ENCODE peak calls at places on chromosomes 13 and 19, in four cellular contexts. O is osteoblast, Z is OCI-LY7, V is cardiac muscle cell. I is an unnamed sample.
A peak's percentile ranks its signal among the peaks of the same experiment; 100 is the strongest.

GRCh38 chr19:30711296-30711695 is 339.1 kb downstream of the ZNF536 start:
- DNase-seq in Z (no peak), O (no peak), V (no peak), I (no peak)

GRCh38 chr13:45040626-45041025 is 51.3 kb downstream of the GPALPP1 start:
- DNase-seq in O (no peak), V (no peak), Z (no peak), I (no peak)

GRCh38 chr19:46495789-46496099 is at the start of gene PNMA8B:
- DNase-seq in O (peak; percentile 93), V (peak; percentile 71), Z (peak; percentile 87), I (peak; percentile 79)

GRCh38 chr13:67314405-67314804 is 84.3 kb upstream of the PCDH9 start:
- DNase-seq in V (no peak), Z (no peak), O (no peak), I (no peak)

GRCh38 chr13:51636349-51636890 is 52.2 kb downstream of the WDFY2 start:
- DNase-seq in O (no peak), V (no peak), Z (no peak), I (peak; percentile 50)

GRCh38 chr19:28705008-28705407 is 507.9 kb downstream of the UQCRFS1 start:
- DNase-seq in Z (peak; percentile 9), O (peak; percentile 87), V (peak; percentile 88), I (no peak)

GRCh38 chr13:96792736-96793444 is 201.4 kb downstream of the OXGR1 start:
- DNase-seq in O (no peak), V (peak; percentile 2), Z (no peak), I (peak; percentile 62)

GRCh38 chr19:44745386-44745831 is 3.1 kb upstream of the BCL3 start:
- DNase-seq in Z (no peak), O (peak; percentile 95), V (peak; percentile 92), I (no peak)

GRCh38 chr19:33399081-33399744 is 25.7 kb downstream of the CEBPG start:
- DNase-seq in O (peak; percentile 22), Z (no peak), V (no peak), I (peak; percentile 9)

GRCh38 chr19:54137913-54138776 is 583 bp downstream of the CNOT3 start:
- DNase-seq in Z (peak; percentile 28), V (no peak), O (peak; percentile 91), I (peak; percentile 42)

GRCh38 chr13:74171621-74172020 is 37.4 kb upstream of the KLF12 start:
- DNase-seq in Z (no peak), O (no peak), V (no peak), I (no peak)

GRCh38 chr19:11252665-11253355 is 9.5 kb downstream of the DOCK6 start:
- DNase-seq in Z (no peak), O (peak; percentile 65), V (no peak), I (no peak)
- H3K36me3 ChIP-seq in Z (peaks cover 7% of the 10 kb centered on the region), O (no peaks in the 10 kb centered on the region), V (no peaks in the 10 kb centered on the region), I (peaks cover 7% of the 10 kb centered on the region)

GRCh38 chr19:3603121-3603841 is 3.4 kb downstream of the TBXA2R start:
- DNase-seq in O (no peak), Z (no peak), V (no peak), I (peak; percentile 46)
- H3K4me1 ChIP-seq in O (peaks cover 13% of the 10 kb centered on the region), Z (peaks cover 15% of the 10 kb centered on the region), V (peaks cover 5% of the 10 kb centered on the region), I (peaks cover 26% of the 10 kb centered on the region)

GRCh38 chr19:6887326-6887725 is at the start of gene ADGRE1:
- DNase-seq in O (no peak), V (no peak), Z (no peak), I (no peak)
- H3K4me3 ChIP-seq in O (no peak within 1 kb of the TSS), V (no peak within 1 kb of the TSS), Z (no peak within 1 kb of the TSS), I (no peak within 1 kb of the TSS)

DNA sequence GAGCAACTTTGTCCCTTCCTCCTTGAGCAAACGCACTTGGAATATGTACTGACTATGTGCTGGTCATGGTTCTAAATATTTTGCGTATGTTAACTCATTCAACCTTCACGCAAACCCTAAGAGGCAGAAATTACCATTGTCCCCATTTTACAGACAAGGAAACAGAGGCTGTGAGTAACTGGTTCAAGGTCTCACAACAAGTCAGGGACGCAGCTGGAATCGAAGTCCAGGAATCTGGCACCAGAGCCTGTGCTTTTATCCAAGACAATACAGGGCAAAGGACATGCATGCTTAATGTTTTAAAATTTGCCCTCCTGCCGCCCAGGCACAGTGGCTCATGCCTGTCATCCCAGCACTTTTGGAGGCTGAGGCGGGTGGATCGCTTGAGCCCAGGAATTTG is 5.1 kb downstream of the FXYD5 start:
- DNase-seq in O (no peak), V (no peak), Z (no peak), I (no peak)
- H3K36me3 ChIP-seq in O (peaks cover 58% of the 10 kb centered on the region), V (no peaks in the 10 kb centered on the region), Z (peaks cover 81% of the 10 kb centered on the region), I (no peaks in the 10 kb centered on the region)

I was measured in body of pancreas.